ENCODE peak calls at places on chromosomes 12 and 14, in six cellular contexts. H, Z, V, Q, P and U are unnamed samples.

GRCh38 chr12:55707841-55708694 is at the start of gene ITGA7:
- DNase-seq in H (peak), Z (no peak), V (peak), Q (peak), P (peak), U (no peak)

GRCh38 chr14:52351561-52352491 is 37.7 kb downstream of the PTGER2 start:
- DNase-seq in H (no peak), Z (peak), V (peak), Q (no peak), P (no peak), U (no peak)

GRCh38 chr12:57498571-57498970 is 10.7 kb downstream of the MARS1 start:
- DNase-seq in H (no peak), Z (no peak), V (no peak), Q (no peak), P (no peak), U (no peak)

GRCh38 chr12:64528616-64529015 is 76.7 kb downstream of the TBK1 start:
- DNase-seq in H (peak), Z (peak), V (no peak), Q (no peak), P (no peak), U (no peak)

GRCh38 chr12:4910502-4911315 is 1.0 kb downstream of the KCNA1 start:
- DNase-seq in H (peak), Z (no peak), V (peak), Q (no peak), P (no peak), U (no peak)

GRCh38 chr14:78721756-78722455 is 551.7 kb downstream of the NRXN3 start:
- DNase-seq in H (peak), Z (no peak), V (no peak), Q (no peak), P (no peak), U (no peak)

GRCh38 chr14:77654001-77654431 is 37.6 kb upstream of the SPTLC2 start:
- DNase-seq in H (peak), Z (no peak), V (no peak), Q (no peak), P (no peak), U (no peak)

GRCh38 chr12:111635524-111635923 is 36.4 kb upstream of the ATXN2 start:
- DNase-seq in H (no peak), Z (peak), V (no peak), Q (no peak), P (no peak), U (no peak)

GRCh38 chr12:52494100-52494499 is 1.0 kb upstream of the KRT6A start:
- DNase-seq in H (no peak), Z (peak), V (no peak), Q (no peak), P (no peak), U (no peak)

GRCh38 chr14:68790656-68791077 is 2.2 kb downstream of the ZFP36L1 start:
- DNase-seq in H (no peak), Z (no peak), V (no peak), Q (peak), P (no peak), U (peak)

GRCh38 chr14:71591929-71592328 is 340.3 kb upstream of the RGS6 start:
- DNase-seq in H (no peak), Z (peak), V (no peak), Q (no peak), P (no peak), U (no peak)

GRCh38 chr14:106141242-106142220 is 615.1 kb downstream of the TMEM121 start:
- DNase-seq in H (no peak), Z (no peak), V (no peak), Q (no peak), P (no peak), U (no peak)

GRCh38 chr12:66739266-66739665 is 60.4 kb upstream of the GRIP1 start:
- DNase-seq in H (no peak), Z (no peak), V (no peak), Q (no peak), P (no peak), U (no peak)

GRCh38 chr14:99715266-99716000 is 31.3 kb downstream of the CYP46A1 start:
- DNase-seq in H (no peak), Z (no peak), V (no peak), Q (no peak), P (no peak), U (no peak)

GRCh38 chr12:115932073-115932472 is 345.4 kb downstream of the MED13L start:
- DNase-seq in H (no peak), Z (no peak), V (no peak), Q (no peak), P (no peak), U (no peak)

GRCh38 chr12:66129934-66130266 is 650 bp downstream of the LLPH start:
- DNase-seq in H (no peak), Z (no peak), V (no peak), Q (no peak), P (no peak), U (no peak)

GRCh38 chr14:104322531-104323466 is 184.4 kb downstream of the KIF26A start:
- DNase-seq in H (peak), Z (no peak), V (no peak), Q (no peak), P (no peak), U (no peak)

GRCh38 chr12:57165741-57166140 is 18.3 kb upstream of the LRP1-AS start:
- DNase-seq in H (no peak), Z (peak), V (no peak), Q (no peak), P (no peak), U (no peak)

GRCh38 chr14:50928002-50928635 is 16.2 kb downstream of the PYGL start:
- DNase-seq in H (no peak), Z (peak), V (no peak), Q (no peak), P (peak), U (peak)

GRCh38 chr14:89394920-89395319 is 22.1 kb downstream of the FOXN3 start:
- DNase-seq in H (no peak), Z (no peak), V (no peak), Q (no peak), P (no peak), U (peak)

GRCh38 chr12:51922762-51923505 is 15.6 kb downstream of the ACVRL1 start:
- DNase-seq in H (no peak), Z (peak), V (no peak), Q (peak), P (peak), U (peak)

GRCh38 chr12:77720258-77720657 is 110.4 kb upstream of the NAV3 start:
- DNase-seq in H (no peak), Z (peak), V (no peak), Q (no peak), P (no peak), U (no peak)

GRCh38 chr12:77973579-77973978 is 142.9 kb downstream of the NAV3 start:
- DNase-seq in H (no peak), Z (peak), V (no peak), Q (no peak), P (no peak), U (no peak)

GRCh38 chr12:6181583-6182278 is 18.5 kb upstream of the CD9 start:
- DNase-seq in H (no peak), Z (no peak), V (no peak), Q (no peak), P (no peak), U (no peak)

GRCh38 chr12:132345555-132346200 is 16.3 kb upstream of the GALNT9 start:
- DNase-seq in H (no peak), Z (no peak), V (no peak), Q (no peak), P (no peak), U (no peak)

GRCh38 chr12:14846042-14846587 is 2.8 kb upstream of the ART4 start:
- DNase-seq in H (no peak), Z (no peak), V (no peak), Q (no peak), P (no peak), U (no peak)

GRCh38 chr12:122413516-122414404 is 8.7 kb downstream of the CLIP1 start:
- DNase-seq in H (no peak), Z (peak), V (no peak), Q (no peak), P (no peak), U (no peak)

GRCh38 chr14:69844171-69844570 is 35.0 kb upstream of the SMOC1 start:
- DNase-seq in H (no peak), Z (no peak), V (no peak), Q (no peak), P (no peak), U (no peak)

GRCh38 chr12:125878483-125878882 is 813.2 kb downstream of the AACS start:
- DNase-seq in H (no peak), Z (no peak), V (no peak), Q (no peak), P (no peak), U (no peak)

GRCh38 chr14:87989613-87990299 is 3.2 kb downstream of the GALC start:
- DNase-seq in H (no peak), Z (no peak), V (no peak), Q (no peak), P (no peak), U (no peak)

GRCh38 chr12:885701-886100 is 63.8 kb downstream of the RAD52 start:
- DNase-seq in H (no peak), Z (no peak), V (no peak), Q (no peak), P (no peak), U (no peak)

GRCh38 chr12:109052097-109052414 is 320 bp upstream of the USP30 start:
- DNase-seq in H (no peak), Z (no peak), V (no peak), Q (no peak), P (no peak), U (no peak)

GRCh38 chr12:52828156-52829090 is 5.7 kb downstream of the KRT79 start:
- DNase-seq in H (no peak), Z (peak), V (no peak), Q (no peak), P (no peak), U (no peak)

GRCh38 chr12:25962932-25963525 is 4.5 kb downstream of the RASSF8 start:
- DNase-seq in H (no peak), Z (peak), V (no peak), Q (no peak), P (no peak), U (no peak)

GRCh38 chr14:104589338-104590195 is 10.0 kb downstream of the C14orf180 start:
- DNase-seq in H (no peak), Z (no peak), V (no peak), Q (no peak), P (no peak), U (no peak)

GRCh38 chr12:12872139-12872933 is 19.0 kb upstream of the GPRC5A start:
- DNase-seq in H (peak), Z (peak), V (no peak), Q (no peak), P (no peak), U (no peak)

GRCh38 chr12:22262309-22262708 is 72.2 kb downstream of the ST8SIA1 start:
- DNase-seq in H (no peak), Z (peak), V (no peak), Q (no peak), P (no peak), U (no peak)

GRCh38 chr14:50452979-50453705 is 56.5 kb upstream of the CDKL1 start:
- DNase-seq in H (peak), Z (peak), V (no peak), Q (no peak), P (no peak), U (peak)

GRCh38 chr12:45713108-45713507 is 16.4 kb upstream of the ARID2 start:
- DNase-seq in H (no peak), Z (peak), V (no peak), Q (no peak), P (no peak), U (no peak)